ENCODE peak calls at places on chromosomes 4 and X, in four cellular contexts. One of them, this sample, is unnamed.

GRCh38 chr4:101201421-101201820 is 145.9 kb downstream of the PPP3CA start:
- DNase-seq in RWPE1: peak; percentile 19
- DNase-seq in substantia nigra: no peak
- DNase-seq in left lung: no peak
- DNase-seq in this sample: no peak

GRCh38 chrX:16175329-16175728 is 8.0 kb downstream of the MAGEB17 start:
- DNase-seq in RWPE1: no peak
- DNase-seq in substantia nigra: no peak
- DNase-seq in left lung: no peak
- DNase-seq in this sample: no peak

GRCh38 chr4:87832669-87833068 is at the start of gene MEPE:
- DNase-seq in RWPE1: no peak
- DNase-seq in substantia nigra: no peak
- DNase-seq in left lung: no peak
- DNase-seq in this sample: no peak

GRCh38 chr4:91611786-91612185 is 692.0 kb upstream of the GRID2 start:
- DNase-seq in RWPE1: no peak
- DNase-seq in substantia nigra: no peak
- DNase-seq in left lung: no peak
- DNase-seq in this sample: no peak

GRCh38 chr4:41396214-41396613 is 139.5 kb downstream of the UCHL1 start:
- DNase-seq in RWPE1: no peak
- DNase-seq in substantia nigra: no peak
- DNase-seq in left lung: no peak
- DNase-seq in this sample: no peak

GRCh38 chr4:91961504-91961903 is 342.3 kb upstream of the GRID2 start:
- DNase-seq in RWPE1: no peak
- DNase-seq in substantia nigra: no peak
- DNase-seq in left lung: no peak
- DNase-seq in this sample: no peak

GRCh38 chr4:15078682-15079642 is 76.7 kb downstream of the CPEB2 start:
- DNase-seq in RWPE1: no peak
- DNase-seq in substantia nigra: no peak
- DNase-seq in left lung: no peak
- DNase-seq in this sample: peak; percentile 81

GRCh38 chrX:110284159-110284558 is 33.7 kb downstream of the AMMECR1 start:
- DNase-seq in RWPE1: peak; percentile 44
- DNase-seq in substantia nigra: no peak
- DNase-seq in left lung: no peak
- DNase-seq in this sample: no peak

GRCh38 chrX:2457289-2458133 is 43.3 kb downstream of the DHRSX start:
- DNase-seq in RWPE1: no peak
- DNase-seq in substantia nigra: no peak
- DNase-seq in left lung: no peak
- DNase-seq in this sample: no peak

GRCh38 chr4:13322681-13323101 is 161.4 kb downstream of the RAB28 start:
- DNase-seq in RWPE1: no peak
- DNase-seq in substantia nigra: no peak
- DNase-seq in left lung: no peak
- DNase-seq in this sample: no peak

GRCh38 chrX:82127228-82128123 is 925.6 kb downstream of the SH3BGRL start:
- DNase-seq in RWPE1: no peak
- DNase-seq in substantia nigra: no peak
- DNase-seq in left lung: no peak
- DNase-seq in this sample: no peak

GRCh38 chr4:3401436-3402171 is 40.2 kb upstream of the HGFAC start:
- DNase-seq in RWPE1: no peak
- DNase-seq in substantia nigra: no peak
- DNase-seq in left lung: no peak
- DNase-seq in this sample: no peak

GRCh38 chr4:4524364-4524763 is 17.5 kb downstream of the STX18 start:
- DNase-seq in RWPE1: no peak
- DNase-seq in substantia nigra: no peak
- DNase-seq in left lung: no peak
- DNase-seq in this sample: no peak

GRCh38 chr4:16026155-16026761 is 57.6 kb downstream of the PROM1 start:
- DNase-seq in RWPE1: peak; percentile 33
- DNase-seq in substantia nigra: peak; percentile 21
- DNase-seq in left lung: no peak
- DNase-seq in this sample: peak; percentile 14

GRCh38 chr4:8774071-8774470 is 97.6 kb downstream of the HMX1 start:
- DNase-seq in RWPE1: no peak
- DNase-seq in substantia nigra: no peak
- DNase-seq in left lung: no peak
- DNase-seq in this sample: no peak

GRCh38 chrX:17535229-17535628 is 160.2 kb downstream of the NHS start:
- DNase-seq in RWPE1: no peak
- DNase-seq in substantia nigra: no peak
- DNase-seq in left lung: no peak
- DNase-seq in this sample: peak; percentile 36

GRCh38 chrX:109879991-109880390 is 122.9 kb upstream of the TMEM164 start:
- DNase-seq in RWPE1: no peak
- DNase-seq in substantia nigra: no peak
- DNase-seq in left lung: no peak
- DNase-seq in this sample: no peak

GRCh38 chr4:76498550-76498949 is 63.5 kb downstream of the SHROOM3 start:
- DNase-seq in RWPE1: no peak
- DNase-seq in substantia nigra: no peak
- DNase-seq in left lung: no peak
- DNase-seq in this sample: no peak

GRCh38 chr4:153345011-153345981 is 808 bp downstream of the MND1 start:
- DNase-seq in RWPE1: peak; percentile 68
- DNase-seq in substantia nigra: peak; percentile 6
- DNase-seq in left lung: peak; percentile 38
- DNase-seq in this sample: peak; percentile 35

GRCh38 chrX:84046403-84046984 is 141.5 kb downstream of the RPS6KA6 start:
- DNase-seq in RWPE1: peak; percentile 2
- DNase-seq in substantia nigra: no peak
- DNase-seq in left lung: no peak
- DNase-seq in this sample: peak; percentile 18

GRCh38 chr4:13528823-13529129 is 15.5 kb downstream of the NKX3-2 start:
- DNase-seq in RWPE1: no peak
- DNase-seq in substantia nigra: no peak
- DNase-seq in left lung: no peak
- DNase-seq in this sample: no peak

GRCh38 chr4:113878718-113879117 is 100.7 kb downstream of the ARSJ start:
- DNase-seq in RWPE1: no peak
- DNase-seq in substantia nigra: no peak
- DNase-seq in left lung: no peak
- DNase-seq in this sample: no peak

GRCh38 chr4:108527729-108528128 is 92.6 kb upstream of the RPL34 start:
- DNase-seq in RWPE1: no peak
- DNase-seq in substantia nigra: no peak
- DNase-seq in left lung: no peak
- DNase-seq in this sample: no peak

GRCh38 chr4:76585897-76586360 is 150.9 kb downstream of the SHROOM3 start:
- DNase-seq in RWPE1: peak; percentile 20
- DNase-seq in substantia nigra: peak; percentile 15
- DNase-seq in left lung: peak; percentile 88
- DNase-seq in this sample: no peak

GRCh38 chr4:153440475-153440874 is 25.7 kb upstream of the TMEM131L start:
- DNase-seq in RWPE1: no peak
- DNase-seq in substantia nigra: no peak
- DNase-seq in left lung: no peak
- DNase-seq in this sample: no peak

GRCh38 chrX:38664285-38664684 is 102.9 kb downstream of the TSPAN7 start:
- DNase-seq in RWPE1: peak; percentile 13
- DNase-seq in substantia nigra: peak; percentile 10
- DNase-seq in left lung: no peak
- DNase-seq in this sample: no peak

GRCh38 chr4:3407930-3408792 is 33.6 kb upstream of the HGFAC start:
- DNase-seq in RWPE1: no peak
- DNase-seq in substantia nigra: no peak
- DNase-seq in left lung: no peak
- DNase-seq in this sample: no peak

GRCh38 chr4:39541987-39542632 is 14.9 kb upstream of the UGDH start:
- DNase-seq in RWPE1: no peak
- DNase-seq in substantia nigra: no peak
- DNase-seq in left lung: no peak
- DNase-seq in this sample: no peak

GRCh38 chrX:26783512-26784225 is 567.7 kb downstream of the MAGEB5 start:
- DNase-seq in RWPE1: no peak
- DNase-seq in substantia nigra: peak; percentile 0
- DNase-seq in left lung: no peak
- DNase-seq in this sample: peak; percentile 50

GRCh38 chr4:123435246-123436113 is 38.9 kb downstream of the SPRY1 start:
- DNase-seq in RWPE1: no peak
- DNase-seq in substantia nigra: no peak
- DNase-seq in left lung: no peak
- DNase-seq in this sample: no peak

GRCh38 chr4:123433976-123434375 is 37.4 kb downstream of the SPRY1 start:
- DNase-seq in RWPE1: no peak
- DNase-seq in substantia nigra: no peak
- DNase-seq in left lung: no peak
- DNase-seq in this sample: no peak

GRCh38 chr4:123443401-123444297 is 47.1 kb downstream of the SPRY1 start:
- DNase-seq in RWPE1: no peak
- DNase-seq in substantia nigra: no peak
- DNase-seq in left lung: no peak
- DNase-seq in this sample: no peak

GRCh38 chr4:123433573-123433972 is 37.0 kb downstream of the SPRY1 start:
- DNase-seq in RWPE1: no peak
- DNase-seq in substantia nigra: no peak
- DNase-seq in left lung: no peak
- DNase-seq in this sample: no peak

GRCh38 chr4:123438031-123438430 is 41.4 kb downstream of the SPRY1 start:
- DNase-seq in RWPE1: no peak
- DNase-seq in substantia nigra: no peak
- DNase-seq in left lung: no peak
- DNase-seq in this sample: no peak
- H3K27ac ChIP-seq in RWPE1: no peak overlapping the region
- H3K27ac ChIP-seq in substantia nigra: no peak overlapping the region
- H3K27ac ChIP-seq in left lung: no peak overlapping the region
- H3K27ac ChIP-seq in this sample: no peak overlapping the region

DNA sequence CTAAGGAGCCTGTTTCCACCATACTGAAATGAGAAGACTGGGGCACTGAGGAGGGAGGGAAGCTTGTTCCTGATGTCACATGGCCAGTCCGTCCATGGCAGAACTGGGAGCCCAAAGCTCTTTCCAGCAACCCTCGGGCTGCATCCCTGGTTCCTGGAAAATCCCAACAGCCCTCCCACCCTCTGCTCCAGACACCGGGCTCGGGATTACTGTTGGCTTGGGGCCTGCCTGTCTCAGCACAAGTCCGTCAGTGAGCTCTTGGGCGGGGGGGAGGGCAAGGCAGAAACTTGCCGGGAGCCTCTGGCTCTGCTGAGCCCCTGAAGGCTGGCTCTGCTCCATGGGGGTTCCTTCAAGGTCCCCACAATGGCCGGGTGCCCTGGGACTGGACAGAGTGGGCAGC is 6.3 kb upstream of the HAUS7 start:
- DNase-seq in RWPE1: no peak
- DNase-seq in substantia nigra: no peak
- DNase-seq in left lung: peak; percentile 54
- DNase-seq in this sample: no peak
- H3K27ac ChIP-seq in RWPE1: peak overlapping the region; percentile 90
- H3K27ac ChIP-seq in substantia nigra: no peak overlapping the region
- H3K27ac ChIP-seq in left lung: no peak overlapping the region
- H3K27ac ChIP-seq in this sample: no peak overlapping the region

DNA sequence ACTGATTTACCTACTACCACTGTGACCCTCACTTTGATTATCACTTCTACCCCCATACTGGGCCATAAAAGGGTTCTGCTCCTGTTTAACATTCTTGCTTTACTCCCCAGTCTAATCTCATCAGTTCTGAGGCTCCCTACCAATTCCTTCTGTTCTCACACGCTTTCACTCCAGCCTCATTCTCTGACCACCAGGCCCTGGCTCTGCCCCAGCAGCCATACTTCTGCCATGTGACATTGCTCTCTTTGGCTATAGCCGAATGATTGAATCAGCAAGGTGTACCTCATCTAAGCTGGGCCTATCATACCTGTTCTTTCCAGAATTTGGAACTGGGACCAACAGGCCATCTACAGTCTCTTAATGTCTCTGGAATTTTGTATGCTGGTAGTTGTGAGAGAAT is 14.4 kb upstream of the ELF2 start:
- DNase-seq in RWPE1: no peak
- DNase-seq in substantia nigra: no peak
- DNase-seq in left lung: no peak
- DNase-seq in this sample: no peak
- H3K27ac ChIP-seq in RWPE1: no peak overlapping the region
- H3K27ac ChIP-seq in substantia nigra: no peak overlapping the region
- H3K27ac ChIP-seq in left lung: no peak overlapping the region
- H3K27ac ChIP-seq in this sample: peak overlapping the region; percentile 7

GRCh38 chr4:52660643-52661042 is 1.5 kb upstream of the USP46 start:
- DNase-seq in RWPE1: no peak
- DNase-seq in substantia nigra: no peak
- DNase-seq in left lung: no peak
- DNase-seq in this sample: no peak
- H3K27ac ChIP-seq in RWPE1: no peak overlapping the region
- H3K27ac ChIP-seq in substantia nigra: no peak overlapping the region
- H3K27ac ChIP-seq in left lung: no peak overlapping the region
- H3K27ac ChIP-seq in this sample: no peak overlapping the region

GRCh38 chr4:85482000-85482738 is 7.2 kb downstream of the ARHGAP24 start:
- DNase-seq in RWPE1: no peak
- DNase-seq in substantia nigra: no peak
- DNase-seq in left lung: no peak
- DNase-seq in this sample: no peak

GRCh38 chr4:85475631-85476233 is 782 bp downstream of the ARHGAP24 start:
- DNase-seq in RWPE1: no peak
- DNase-seq in substantia nigra: no peak
- DNase-seq in left lung: peak; percentile 48
- DNase-seq in this sample: no peak

GRCh38 chr4:85477538-85477937 is 2.6 kb downstream of the ARHGAP24 start:
- DNase-seq in RWPE1: no peak
- DNase-seq in substantia nigra: no peak
- DNase-seq in left lung: no peak
- DNase-seq in this sample: no peak

GRCh38 chr4:85474818-85475630 is at the start of gene ARHGAP24:
- DNase-seq in RWPE1: peak; percentile 87
- DNase-seq in substantia nigra: peak; percentile 42
- DNase-seq in left lung: peak; percentile 91
- DNase-seq in this sample: peak; percentile 96

GRCh38 chr4:85478576-85478975 is 3.6 kb downstream of the ARHGAP24 start:
- DNase-seq in RWPE1: no peak
- DNase-seq in substantia nigra: no peak
- DNase-seq in left lung: no peak
- DNase-seq in this sample: no peak
- H3K27ac ChIP-seq in RWPE1: no peak overlapping the region
- H3K27ac ChIP-seq in substantia nigra: no peak overlapping the region
- H3K27ac ChIP-seq in left lung: no peak overlapping the region
- H3K27ac ChIP-seq in this sample: no peak overlapping the region

GRCh38 chr4:123807187-123807586 is 410.6 kb downstream of the SPRY1 start:
- DNase-seq in RWPE1: no peak
- DNase-seq in substantia nigra: no peak
- DNase-seq in left lung: no peak
- DNase-seq in this sample: no peak
- H3K27ac ChIP-seq in RWPE1: no peak overlapping the region
- H3K27ac ChIP-seq in substantia nigra: no peak overlapping the region
- H3K27ac ChIP-seq in left lung: no peak overlapping the region
- H3K27ac ChIP-seq in this sample: no peak overlapping the region

This sample was measured in HL-60.